ENCODE peak calls at places on chromosomes 2 and 18, in four cellular contexts. U is pons, Z is right lobe of liver, X is NCI-H460. I is an unnamed sample.

GRCh38 chr18:29664278-29665021 is 1378.1 kb downstream of the DSC3 start:
- DNase-seq in U (no peak), Z (no peak), X (no peak), I (no peak)

GRCh38 chr2:98871506-98871905 is 64.5 kb downstream of the CRACDL start:
- DNase-seq in U (no peak), Z (no peak), X (no peak), I (no peak)

GRCh38 chr18:56333846-56334245 is 304.5 kb downstream of the TXNL1 start:
- DNase-seq in U (no peak), Z (no peak), X (no peak), I (no peak)

GRCh38 chr18:34871435-34871834 is 161.3 kb downstream of the DTNA start:
- DNase-seq in U (no peak), Z (no peak), X (no peak), I (no peak)

GRCh38 chr2:30096451-30096850 is 50.4 kb upstream of the YPEL5 start:
- DNase-seq in U (no peak), Z (no peak), X (no peak), I (no peak)

GRCh38 chr2:30334738-30335426 is 103.5 kb downstream of the LBH start:
- DNase-seq in U (no peak), Z (no peak), X (no peak), I (no peak)

GRCh38 chr2:206287197-206287596 is 12.7 kb downstream of the ZDBF2 start:
- DNase-seq in U (no peak), Z (no peak), X (no peak), I (no peak)

GRCh38 chr18:11578799-11579198 is 30.6 kb upstream of the SLC35G4 start:
- DNase-seq in U (no peak), Z (no peak), X (no peak), I (no peak)

GRCh38 chr18:59479776-59480175 is 120.7 kb upstream of the LMAN1 start:
- DNase-seq in U (no peak), Z (no peak), X (no peak), I (no peak)

GRCh38 chr2:27703638-27704341 is 40.1 kb downstream of the SLC4A1AP start:
- DNase-seq in U (peak), Z (peak), X (peak), I (peak)

GRCh38 chr2:126890962-126891450 is 7.7 kb upstream of the TEX51 start:
- DNase-seq in U (no peak), Z (no peak), X (no peak), I (peak)

GRCh38 chr2:152098798-152099654 is at the start of gene CACNB4:
- DNase-seq in U (no peak), Z (no peak), X (no peak), I (peak)

GRCh38 chr2:54599914-54600313 is 123.5 kb upstream of the EML6 start:
- DNase-seq in U (no peak), Z (peak), X (no peak), I (peak)

GRCh38 chr2:82968381-82968780 is 1490.7 kb downstream of the SUCLG1 start:
- DNase-seq in U (no peak), Z (no peak), X (no peak), I (no peak)

GRCh38 chr18:22839488-22839930 is 93.6 kb upstream of the RBBP8 start:
- DNase-seq in U (no peak), Z (no peak), X (no peak), I (no peak)

GRCh38 chr2:55810621-55811020 is 113.0 kb downstream of the EFEMP1 start:
- DNase-seq in U (no peak), Z (no peak), X (no peak), I (no peak)

GRCh38 chr2:199404841-199405240 is 52.9 kb downstream of the SATB2 start:
- DNase-seq in U (no peak), Z (no peak), X (no peak), I (no peak)

GRCh38 chr2:119263656-119264055 is 40.0 kb downstream of the STEAP3 start:
- DNase-seq in U (peak), Z (no peak), X (no peak), I (no peak)

GRCh38 chr2:3641181-3641580 is 16.8 kb upstream of the ALLC start:
- DNase-seq in U (no peak), Z (no peak), X (no peak), I (peak)

GRCh38 chr2:75605770-75606535 is 40.6 kb upstream of the MRPL19 start:
- DNase-seq in U (peak), Z (no peak), X (no peak), I (no peak)

GRCh38 chr18:23033079-23033478 is 100.0 kb downstream of the RBBP8 start:
- DNase-seq in U (no peak), Z (no peak), X (no peak), I (peak)

GRCh38 chr2:174802459-174802858 is 38.2 kb upstream of the CHRNA1 start:
- DNase-seq in U (no peak), Z (no peak), X (no peak), I (no peak)

GRCh38 chr2:147045113-147045512 is 799.7 kb upstream of the ACVR2A start:
- DNase-seq in U (peak), Z (no peak), X (no peak), I (peak)

GRCh38 chr2:113390133-113390849 is 47.2 kb upstream of the ZNG1B start:
- DNase-seq in U (peak), Z (no peak), X (peak), I (peak)

I was measured in stomach.